ENCODE peak calls at places on chromosomes 4 and X, in seven cellular contexts. W is lung, J is left ventricle myocardium inferior, T is GM23338, M is NB4, B is dorsolateral prefrontal cortex, X is fibroblast of the aortic adventitia. G is an unnamed sample.
A peak's percentile ranks its signal among the peaks of the same experiment; 100 is the strongest.

GRCh38 chr4:183355405-183355804 is 33.2 kb upstream of the CLDN24 start:
- DNase-seq in W (no peak), J (no peak), T (no peak), M (no peak), B (no peak), X (peak; percentile 94), G (peak; percentile 52)

GRCh38 chr4:174592985-174593335 is 70.7 kb upstream of the HPGD start:
- DNase-seq in W (no peak), J (no peak), T (no peak), M (peak; percentile 63), B (no peak), X (peak; percentile 64), G (peak; percentile 34)

GRCh38 chrX:132749406-132749805 is 209.0 kb downstream of the HS6ST2 start:
- DNase-seq in W (no peak), J (no peak), T (no peak), M (no peak), B (no peak), X (no peak), G (no peak)

GRCh38 chr4:53362093-53362492 is 3.8 kb downstream of the SCFD2 start:
- DNase-seq in W (no peak), J (no peak), T (no peak), M (no peak), B (no peak), X (no peak), G (no peak)

GRCh38 chr4:113141901-113142346 is 92.5 kb downstream of the ANK2 start:
- DNase-seq in W (no peak), J (no peak), T (no peak), M (no peak), B (no peak), X (peak; percentile 35), G (peak; percentile 30)

GRCh38 chr4:3426465-3427133 is 15.2 kb upstream of the HGFAC start:
- DNase-seq in W (no peak), J (no peak), T (no peak), M (no peak), B (no peak), X (no peak), G (no peak)

GRCh38 chrX:50903387-50904027 is 7.0 kb upstream of the BMP15 start:
- DNase-seq in W (no peak), J (no peak), T (peak; percentile 72), M (peak; percentile 39), B (no peak), X (peak; percentile 7), G (peak; percentile 10)

GRCh38 chr4:123659262-123659661 is 262.7 kb downstream of the SPRY1 start:
- DNase-seq in W (no peak), J (no peak), T (no peak), M (no peak), B (no peak), X (no peak), G (peak; percentile 81)

GRCh38 chrX:320126-320783 is 1.7 kb upstream of the GTPBP6 start:
- DNase-seq in W (no peak), J (peak; percentile 28), T (peak; percentile 51), M (peak; percentile 44), B (no peak), X (no peak), G (peak; percentile 18)

GRCh38 chrX:41684138-41684537 is 4.6 kb upstream of the GPR34 start:
- DNase-seq in W (no peak), J (no peak), T (no peak), M (no peak), B (no peak), X (peak; percentile 37), G (no peak)

GRCh38 chr4:152385551-152385950 is 150.3 kb downstream of the FBXW7 start:
- DNase-seq in W (no peak), J (no peak), T (peak; percentile 21), M (peak; percentile 9), B (no peak), X (peak; percentile 44), G (no peak)

GRCh38 chr4:88609387-88609786 is 17.1 kb downstream of the HERC3 start:
- DNase-seq in W (no peak), J (no peak), T (no peak), M (no peak), B (no peak), X (no peak), G (no peak)

GRCh38 chr4:38566811-38567398 is 97.1 kb upstream of the KLF3 start:
- DNase-seq in W (no peak), J (no peak), T (no peak), M (no peak), B (no peak), X (peak; percentile 15), G (no peak)

GRCh38 chr4:28373601-28374000 is 1513.0 kb downstream of the STIM2 start:
- DNase-seq in W (no peak), J (no peak), T (no peak), M (no peak), B (no peak), X (peak; percentile 51), G (no peak)

GRCh38 chrX:56468441-56468840 is 95.0 kb upstream of the UBQLN2 start:
- DNase-seq in W (no peak), J (no peak), T (no peak), M (no peak), B (no peak), X (no peak), G (no peak)

GRCh38 chrX:139691843-139692505 is 16.0 kb downstream of the MCF2 start:
- DNase-seq in W (no peak), J (no peak), T (peak; percentile 45), M (no peak), B (no peak), X (no peak), G (no peak)

GRCh38 chr4:13601848-13602247 is 25.7 kb downstream of the BOD1L1 start:
- DNase-seq in W (no peak), J (no peak), T (no peak), M (no peak), B (no peak), X (no peak), G (no peak)

GRCh38 chr4:13597604-13598003 is 29.9 kb downstream of the BOD1L1 start:
- DNase-seq in W (no peak), J (no peak), T (no peak), M (no peak), B (no peak), X (peak; percentile 12), G (peak; percentile 24)

GRCh38 chr4:13601060-13601459 is 26.5 kb downstream of the BOD1L1 start:
- DNase-seq in W (no peak), J (no peak), T (no peak), M (peak; percentile 19), B (no peak), X (no peak), G (no peak)

GRCh38 chr4:13597141-13597540 is 30.4 kb downstream of the BOD1L1 start:
- DNase-seq in W (no peak), J (no peak), T (no peak), M (no peak), B (no peak), X (no peak), G (peak; percentile 11)

GRCh38 chr4:13599159-13599558 is 28.4 kb downstream of the BOD1L1 start:
- DNase-seq in W (no peak), J (no peak), T (peak; percentile 77), M (peak; percentile 15), B (no peak), X (no peak), G (no peak)
- TF ChIP-seq CTCF in W (no peak), J (peak; percentile 15), T (peak; percentile 67), M (peak; percentile 53), B (no peak), X (peak; percentile 28), G (peak; percentile 30)

GRCh38 chrX:129781134-129782014 is 1.6 kb downstream of the SASH3 start:
- DNase-seq in W (peak; percentile 46), J (no peak), T (no peak), M (peak; percentile 94), B (no peak), X (no peak), G (no peak)

GRCh38 chrX:129780441-129781105 is 824 bp downstream of the SASH3 start:
- DNase-seq in W (no peak), J (no peak), T (no peak), M (no peak), B (no peak), X (no peak), G (no peak)

GRCh38 chrX:129779086-129779672 is 570 bp upstream of the SASH3 start:
- DNase-seq in W (no peak), J (no peak), T (no peak), M (no peak), B (no peak), X (no peak), G (no peak)

GRCh38 chrX:129782015-129782495 is 2.3 kb downstream of the SASH3 start:
- DNase-seq in W (no peak), J (no peak), T (no peak), M (no peak), B (no peak), X (no peak), G (no peak)

GRCh38 chrX:129779747-129780146 is at the start of gene SASH3:
- DNase-seq in W (peak; percentile 62), J (peak; percentile 39), T (no peak), M (peak; percentile 90), B (no peak), X (no peak), G (no peak)
- H3K4me3 ChIP-seq in W (no peak within 1 kb of the TSS), J (peak within 1 kb of the TSS; percentile 30), T (no peak within 1 kb of the TSS), M (peak within 1 kb of the TSS; percentile 88), B (no peak within 1 kb of the TSS), X (no peak within 1 kb of the TSS), G (no peak within 1 kb of the TSS)

DNA sequence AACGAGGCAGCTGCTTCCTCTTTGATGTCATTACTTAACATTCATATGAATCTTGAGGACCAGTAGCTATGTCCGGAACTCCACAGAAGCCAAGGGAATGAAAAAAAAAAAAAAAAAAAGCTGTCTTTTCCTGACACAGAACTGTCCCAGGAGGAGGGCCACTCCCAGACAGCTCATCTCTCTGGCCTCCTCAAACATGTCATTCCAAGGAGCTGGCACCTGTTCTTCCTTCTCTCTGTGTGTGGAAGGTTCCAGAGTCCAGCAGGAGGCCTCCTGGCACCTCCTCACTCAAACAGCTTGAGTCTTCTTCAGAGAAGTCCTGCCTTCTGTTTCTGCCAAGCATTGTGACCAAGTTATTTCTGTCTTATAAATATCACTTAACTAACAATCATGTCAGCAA is 458.5 kb downstream of the AFF2 start:
- DNase-seq in W (no peak), J (no peak), T (no peak), M (no peak), B (no peak), X (no peak), G (no peak)
- TF ChIP-seq CTCF in W (no peak), J (no peak), T (no peak), M (no peak), B (no peak), X (no peak), G (no peak)

GRCh38 chrX:1336331-1337143 is at the start of gene IL3RA:
- DNase-seq in W (peak; percentile 49), J (no peak), T (no peak), M (peak; percentile 92), B (peak; percentile 5), X (no peak), G (peak; percentile 33)
- H3K4me3 ChIP-seq in W (peak within 1 kb of the TSS; percentile 25), J (peak within 1 kb of the TSS; percentile 63), T (no peak within 1 kb of the TSS), M (peak within 1 kb of the TSS; percentile 72), B (peak within 1 kb of the TSS; percentile 30), X (no peak within 1 kb of the TSS), G (peak within 1 kb of the TSS; percentile 34)